ENCODE peak calls at places on chromosomes 16 and 17, in four cellular contexts. L is body of pancreas, O is aorta, P is fibroblast of lung. T is an unnamed sample. For H3K27me3, the result is how much of the 10 kb centered on the place peaks cover.

GRCh38 chr17:55577011-55577586 is 65.8 kb upstream of the SMIM36 start:
- DNase-seq in L (peak), O (peak), P (peak), T (peak)

GRCh38 chr16:71916397-71916920 is 21.1 kb downstream of the IST1 start:
- DNase-seq in L (no peak), P (peak), O (no peak), T (no peak)

GRCh38 chr16:27775254-27775653 is 225.3 kb downstream of the KATNIP start:
- DNase-seq in P (no peak), O (peak), L (no peak), T (no peak)

GRCh38 chr17:68035131-68035522 is 408 bp upstream of the KPNA2 start:
- DNase-seq in O (peak), L (peak), P (no peak), T (no peak)

GRCh38 chr17:42709561-42709960 is 27.2 kb downstream of the CNTNAP1 start:
- DNase-seq in O (no peak), P (no peak), L (no peak), T (no peak)

GRCh38 chr16:46658925-46659324 is 30.1 kb downstream of the VPS35 start:
- DNase-seq in P (no peak), O (no peak), L (no peak), T (no peak)

GRCh38 chr17:81371910-81372760 is 23.1 kb upstream of the BAHCC1 start:
- DNase-seq in O (peak), P (peak), L (peak), T (peak)

GRCh38 chr17:35432176-35433074 is at the start of gene SLFN12:
- DNase-seq in O (no peak), P (peak), L (peak), T (peak)

GRCh38 chr16:11677451-11677951 is 9.2 kb downstream of the SNN start:
- DNase-seq in O (peak), L (no peak), P (peak), T (peak)

GRCh38 chr17:68011199-68011665 is 15.0 kb upstream of the C17orf58 start:
- DNase-seq in L (peak), O (peak), P (no peak), T (peak)

GRCh38 chr16:62870554-62870953 is 834.3 kb upstream of the CDH8 start:
- DNase-seq in P (no peak), L (no peak), O (no peak), T (no peak)

GRCh38 chr17:28033972-28034714 is 8.3 kb upstream of the NLK start:
- DNase-seq in O (no peak), P (peak), L (no peak), T (no peak)

DNA sequence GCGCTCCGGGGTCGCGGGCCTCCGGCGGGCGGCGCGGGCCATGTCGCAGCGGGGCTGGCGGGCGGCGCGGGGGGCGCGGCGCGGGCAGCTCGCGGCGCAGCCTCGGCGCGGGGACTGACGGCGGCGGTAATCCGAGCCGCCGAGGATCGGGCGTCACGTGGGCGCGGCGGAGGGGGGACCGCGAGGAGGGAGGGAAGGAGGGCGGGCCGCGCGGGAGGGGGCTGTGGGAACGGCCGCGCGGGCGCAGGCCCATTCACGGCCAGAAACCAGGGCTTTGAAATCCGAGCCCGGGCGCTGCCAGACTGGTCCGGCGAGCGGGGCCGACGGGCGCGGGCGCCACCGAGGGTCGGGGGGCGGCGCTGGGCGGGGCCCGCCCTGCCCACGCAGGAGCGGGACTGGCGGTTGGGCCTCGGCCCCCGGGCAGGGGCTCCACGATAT is at the start of gene MTSS2:
- DNase-seq in L (peak), P (peak), O (peak), T (peak)
- H3K27ac ChIP-seq in L (peak), P (peak), O (peak), T (peak)

GRCh38 chr16:77789085-77789611 is 784 bp downstream of the VAT1L start:
- DNase-seq in P (no peak), L (no peak), O (no peak), T (no peak)
- H3K4me3 ChIP-seq in P (peak), L (no peak), O (peak), T (no peak)

DNA sequence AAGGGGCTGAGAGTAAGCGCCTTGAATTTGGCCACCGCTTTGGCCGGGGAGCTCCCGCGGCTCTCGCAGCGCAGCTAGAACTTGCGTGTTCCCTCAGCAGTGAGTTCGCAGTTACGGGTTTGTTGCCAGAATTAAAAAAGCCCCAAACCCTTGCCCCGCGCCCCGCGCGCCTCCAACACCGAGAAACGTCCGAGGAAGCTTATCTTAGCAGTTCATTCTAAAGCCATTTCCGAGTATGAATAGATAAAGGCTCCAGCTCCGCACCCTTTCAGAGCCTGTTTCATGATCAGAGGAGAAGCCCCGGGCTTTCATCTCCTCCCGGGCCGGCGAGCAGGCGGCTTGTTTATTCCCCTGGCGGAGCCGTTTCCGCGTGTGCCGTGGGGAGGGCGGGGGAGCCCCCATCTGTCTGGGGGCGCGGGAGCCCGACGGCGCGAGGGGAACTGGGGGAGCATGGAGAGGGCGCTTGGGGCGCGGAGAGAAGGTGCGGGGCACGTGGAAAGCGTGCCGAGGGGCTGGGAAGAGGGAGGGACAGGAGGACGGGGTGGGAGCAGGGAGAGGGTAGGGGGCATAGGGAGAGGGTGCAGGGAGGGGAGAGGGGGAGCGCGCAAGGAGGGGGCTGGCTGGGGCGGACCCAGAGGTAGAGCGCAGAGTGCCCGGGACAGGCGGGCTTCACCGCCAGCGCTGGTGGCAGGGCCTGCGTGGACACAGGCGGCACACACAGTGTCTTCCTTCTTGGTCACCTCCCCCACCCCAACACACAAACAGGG is 9.9 kb downstream of the TBX4 start:
- DNase-seq in O (peak), P (no peak), L (no peak), T (no peak)
- H3K27me3 ChIP-seq in O (under half), P (under half), L (under half), T (under half)

GRCh38 chr17:50180593-50180992 is 14.8 kb downstream of the SGCA start:
- DNase-seq in P (peak), L (no peak), O (peak), T (no peak)
- H3K27ac ChIP-seq in P (no peak), L (no peak), O (no peak), T (no peak)

DNA sequence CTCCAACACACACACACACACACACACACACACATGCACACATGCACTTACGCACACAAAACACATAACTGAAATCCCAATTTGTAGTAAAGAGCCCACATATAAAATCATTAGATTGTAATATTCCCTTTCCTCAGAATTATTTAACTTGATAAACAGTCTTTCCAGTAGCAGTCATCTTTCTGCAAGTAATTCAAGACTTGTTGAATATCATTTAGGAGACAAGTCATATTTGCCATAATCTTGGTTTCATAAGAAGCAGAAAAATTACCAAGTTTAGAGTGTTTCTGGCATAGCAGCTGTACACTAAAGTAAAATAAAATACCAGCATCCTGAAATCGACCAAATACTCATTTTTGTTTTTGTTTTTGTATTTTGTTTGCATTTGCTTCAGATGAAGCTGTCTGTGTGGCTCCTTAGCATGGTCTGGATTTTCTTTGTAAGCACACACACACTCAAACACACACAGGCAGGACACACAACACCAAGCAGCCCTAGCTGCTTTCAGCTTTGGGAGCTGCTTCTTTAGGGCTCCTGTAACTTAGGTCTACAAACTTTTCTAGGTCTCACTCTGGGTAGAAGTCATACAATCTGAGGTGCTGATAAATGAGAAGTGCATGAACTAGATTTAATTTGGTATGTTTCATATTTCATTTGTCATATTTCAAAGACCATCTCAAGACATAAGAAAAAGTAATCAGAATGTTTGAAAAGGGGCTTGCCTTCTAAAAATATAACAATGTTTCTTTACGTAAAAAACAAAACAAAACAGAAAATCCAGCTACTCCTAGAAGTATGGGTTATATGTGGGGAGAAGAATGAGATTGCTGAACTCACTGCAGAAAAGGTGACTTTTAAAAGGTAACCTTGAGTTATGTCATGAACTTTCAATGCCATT is 3.0 kb downstream of the SALL1 start:
- DNase-seq in L (no peak), P (peak), O (no peak), T (no peak)
- H3K4me3 ChIP-seq in L (no peak), P (no peak), O (no peak), T (no peak)

GRCh38 chr16:85832578-85833539 is 33.4 kb downstream of the COX4I1 start:
- DNase-seq in L (no peak), O (peak), P (no peak), T (no peak)

GRCh38 chr16:85835227-85835751 is 35.8 kb downstream of the COX4I1 start:
- DNase-seq in L (no peak), P (no peak), O (peak), T (no peak)

GRCh38 chr16:85834741-85835140 is 35.2 kb downstream of the COX4I1 start:
- DNase-seq in O (peak), L (no peak), P (no peak), T (no peak)

GRCh38 chr16:85835956-85836705 is 36.6 kb downstream of the COX4I1 start:
- DNase-seq in L (no peak), P (no peak), O (peak), T (no peak)

GRCh38 chr16:85833540-85833914 is 34.0 kb downstream of the COX4I1 start:
- DNase-seq in L (no peak), O (peak), P (no peak), T (no peak)
- H3K27me3 ChIP-seq in L (under half), O (under half), P (under half), T (under half)

GRCh38 chr17:704111-704864 is 10.4 kb downstream of the VPS53 start:
- DNase-seq in L (no peak), O (no peak), P (peak), T (no peak)

GRCh38 chr17:705863-706262 is 8.8 kb downstream of the VPS53 start:
- DNase-seq in P (no peak), L (no peak), O (no peak), T (peak)

GRCh38 chr17:703081-703875 is 11.4 kb downstream of the VPS53 start:
- DNase-seq in O (no peak), P (no peak), L (no peak), T (no peak)

GRCh38 chr17:708132-708531 is 6.5 kb downstream of the VPS53 start:
- DNase-seq in P (no peak), O (no peak), L (no peak), T (no peak)

GRCh38 chr17:705011-705410 is 9.6 kb downstream of the VPS53 start:
- DNase-seq in O (no peak), L (no peak), P (no peak), T (no peak)
- H3K27ac ChIP-seq in O (no peak), L (no peak), P (no peak), T (no peak)

T was measured in small intestine.